ENCODE peak calls at places on chromosome 17, in five cellular contexts. W is CD4-positive, CD25-positive, alpha-beta regulatory T cell; R is AG08395; M is activated CD4-positive, alpha-beta T cell treated with anti-CD3 and anti-CD28 coated beads, Interleukin-2, amount 50 U/mL, for 1 hour; K is activated CD4-positive, CD25-positive, alpha-beta regulatory T cell treated with anti-CD3 and anti-CD28 coated beads, Interleukin-2, amount 50 U/mL, for 16 hours. J is an unnamed sample.
A peak's percentile ranks its signal among the peaks of the same experiment; 100 is the strongest.

GRCh38 chr17:35373984-35374765 is 754 bp upstream of the SLFN11 start:
- DNase-seq in W (peak; percentile 71), R (peak; percentile 55), M (peak; percentile 16), K (no peak), J (peak; percentile 38)

GRCh38 chr17:39925282-39926134 is 1.9 kb downstream of the ORMDL3 start:
- DNase-seq in W (no peak), R (no peak), M (peak; percentile 11), K (no peak), J (no peak)

GRCh38 chr17:29866746-29867404 is 63.2 kb downstream of the SSH2 start:
- DNase-seq in W (no peak), R (no peak), M (no peak), K (no peak), J (no peak)

GRCh38 chr17:50265690-50266306 is 8.5 kb upstream of the TMEM92 start:
- DNase-seq in W (no peak), R (no peak), M (no peak), K (no peak), J (no peak)

GRCh38 chr17:66354472-66354871 is 52.1 kb downstream of the PRKCA start:
- DNase-seq in W (no peak), R (no peak), M (no peak), K (no peak), J (no peak)

GRCh38 chr17:79165756-79166473 is 91.3 kb downstream of the ENGASE start:
- DNase-seq in W (no peak), R (no peak), M (no peak), K (no peak), J (no peak)

GRCh38 chr17:48023408-48024148 is 14.0 kb downstream of the COPZ2 start:
- DNase-seq in W (peak; percentile 75), R (peak; percentile 71), M (peak; percentile 34), K (no peak), J (no peak)

GRCh38 chr17:17994271-17994670 is 21.6 kb downstream of the DRC3 start:
- DNase-seq in W (peak; percentile 29), R (peak; percentile 18), M (no peak), K (no peak), J (no peak)

GRCh38 chr17:38457577-38458371 is 29.5 kb downstream of the ARHGAP23 start:
- DNase-seq in W (no peak), R (no peak), M (no peak), K (no peak), J (no peak)

GRCh38 chr17:310111-311010 is 42.2 kb downstream of the RPH3AL start:
- DNase-seq in W (no peak), R (no peak), M (no peak), K (no peak), J (no peak)

GRCh38 chr17:30238387-30239088 is 3.0 kb upstream of the SLC6A4 start:
- DNase-seq in W (no peak), R (no peak), M (no peak), K (no peak), J (no peak)

GRCh38 chr17:5618511-5618910 is 34.2 kb upstream of the NLRP1 start:
- DNase-seq in W (no peak), R (no peak), M (no peak), K (no peak), J (no peak)

GRCh38 chr17:7296189-7296861 is 1.9 kb upstream of the YBX2 start:
- DNase-seq in W (peak; percentile 63), R (peak; percentile 87), M (peak; percentile 48), K (no peak), J (peak; percentile 38)

GRCh38 chr17:56020369-56020768 is 132.9 kb upstream of the ANKFN1 start:
- DNase-seq in W (no peak), R (no peak), M (no peak), K (no peak), J (no peak)

GRCh38 chr17:12726131-12726530 is 60.4 kb downstream of the MYOCD start:
- DNase-seq in W (no peak), R (no peak), M (no peak), K (no peak), J (no peak)

GRCh38 chr17:76124582-76125390 is 16.3 kb downstream of the FOXJ1 start:
- DNase-seq in W (peak; percentile 28), R (no peak), M (no peak), K (no peak), J (no peak)

GRCh38 chr17:7388856-7389255 is 5.5 kb downstream of the PLSCR3 start:
- DNase-seq in W (no peak), R (no peak), M (no peak), K (no peak), J (no peak)

GRCh38 chr17:35088911-35089845 is 25.7 kb upstream of the RFFL start:
- DNase-seq in W (peak; percentile 88), R (peak; percentile 90), M (peak; percentile 88), K (peak; percentile 79), J (peak; percentile 66)

GRCh38 chr17:31321971-31322370 is 549 bp upstream of the EVI2A start:
- DNase-seq in W (peak; percentile 77), R (no peak), M (no peak), K (no peak), J (no peak)

GRCh38 chr17:16924701-16925440 is 47.0 kb downstream of the TNFRSF13B start:
- DNase-seq in W (no peak), R (no peak), M (no peak), K (no peak), J (no peak)

GRCh38 chr17:38749222-38750043 is 1.3 kb upstream of the PCGF2 start:
- DNase-seq in W (no peak), R (peak; percentile 24), M (no peak), K (no peak), J (no peak)

GRCh38 chr17:72117748-72118587 is 2.9 kb upstream of the SOX9 start:
- DNase-seq in W (no peak), R (no peak), M (no peak), K (no peak), J (no peak)

GRCh38 chr17:51853857-51854256 is 304.7 kb downstream of the CA10 start:
- DNase-seq in W (no peak), R (no peak), M (no peak), K (no peak), J (no peak)

GRCh38 chr17:7283471-7284216 is 2.1 kb downstream of the SLC2A4 start:
- DNase-seq in W (no peak), R (no peak), M (no peak), K (no peak), J (no peak)

GRCh38 chr17:42178817-42179216 is 2.1 kb downstream of the KCNH4 start:
- DNase-seq in W (peak; percentile 46), R (no peak), M (no peak), K (no peak), J (no peak)

GRCh38 chr17:79749156-79749815 is 18.5 kb downstream of the ENPP7 start:
- DNase-seq in W (no peak), R (peak; percentile 69), M (no peak), K (no peak), J (peak; percentile 33)

GRCh38 chr17:79843917-79844815 is 4.9 kb upstream of the CBX4 start:
- DNase-seq in W (no peak), R (peak; percentile 72), M (no peak), K (no peak), J (peak; percentile 38)

GRCh38 chr17:19708431-19709175 is 7.8 kb downstream of the SLC47A2 start:
- DNase-seq in W (no peak), R (no peak), M (no peak), K (no peak), J (no peak)

GRCh38 chr17:45102856-45103255 is 29.5 kb downstream of the PLCD3 start:
- DNase-seq in W (no peak), R (no peak), M (no peak), K (no peak), J (no peak)

GRCh38 chr17:72191901-72192300 is 71.1 kb downstream of the SOX9 start:
- DNase-seq in W (no peak), R (peak; percentile 21), M (no peak), K (no peak), J (no peak)

J was measured in stromal cell of bone marrow.